ENCODE peak calls at places on chromosomes 2 and 18, in ten cellular contexts. T is cardiac fibroblast, W is NCI-H2081, D is GF-D8, Z is iPS-NIHi11, B is NCI-H1417, K is left cardiac atrium, U is GM04504, M is prostate gland, H is hippocampal formation. R is an unnamed sample.

GRCh38 chr18:57956495-57956894 is 87.5 kb upstream of the NEDD4L start:
- DNase-seq in T (no peak), W (no peak), D (no peak), Z (no peak), B (no peak), K (no peak), U (no peak), M (no peak), H (no peak), R (no peak)

GRCh38 chr18:13280066-13280795 is 61.7 kb downstream of the LDLRAD4 start:
- DNase-seq in T (peak), W (no peak), D (no peak), Z (no peak), B (no peak), K (no peak), U (no peak), M (no peak), H (no peak), R (no peak)

GRCh38 chr18:49804096-49804495 is 9.2 kb downstream of the ACAA2 start:
- DNase-seq in T (no peak), W (no peak), D (no peak), Z (no peak), B (no peak), K (no peak), U (no peak), M (no peak), H (no peak), R (no peak)

GRCh38 chr2:100104718-100105677 is 37.4 kb downstream of the AFF3 start:
- DNase-seq in T (no peak), W (no peak), D (no peak), Z (peak), B (no peak), K (peak), U (no peak), M (no peak), H (no peak), R (no peak)

GRCh38 chr18:76447268-76447890 is 47.7 kb downstream of the ZNF516 start:
- DNase-seq in T (no peak), W (no peak), D (no peak), Z (no peak), B (no peak), K (no peak), U (no peak), M (no peak), H (no peak), R (no peak)

GRCh38 chr2:234502285-234502918 is 5.5 kb upstream of the ARL4C start:
- DNase-seq in T (peak), W (no peak), D (no peak), Z (peak), B (peak), K (no peak), U (peak), M (no peak), H (no peak), R (no peak)

GRCh38 chr2:177617849-177618248 is 225.3 kb downstream of the AGPS start:
- DNase-seq in T (no peak), W (no peak), D (no peak), Z (no peak), B (no peak), K (no peak), U (no peak), M (no peak), H (no peak), R (no peak)

GRCh38 chr18:61502472-61502871 is 169.2 kb downstream of the CDH20 start:
- DNase-seq in T (peak), W (peak), D (no peak), Z (peak), B (peak), K (no peak), U (peak), M (peak), H (peak), R (peak)

GRCh38 chr2:121128741-121129659 is 156.0 kb downstream of the TFCP2L1 start:
- DNase-seq in T (peak), W (no peak), D (no peak), Z (peak), B (no peak), K (no peak), U (no peak), M (peak), H (no peak), R (peak)

GRCh38 chr2:119431155-119431975 is at the start of gene TMEM37:
- DNase-seq in T (peak), W (peak), D (peak), Z (peak), B (peak), K (peak), U (peak), M (no peak), H (peak), R (no peak)

GRCh38 chr2:75100011-75100680 is 99.2 kb downstream of the TACR1 start:
- DNase-seq in T (peak), W (peak), D (peak), Z (no peak), B (peak), K (no peak), U (peak), M (no peak), H (no peak), R (no peak)

R was measured in HL-60.